ENCODE peak calls at places on chromosomes 11 and 22, in eight cellular contexts. W is GM12865, J is A673, I is type B pancreatic cell, P is GM13977, B is tibial nerve, F is body of pancreas, Q is testis. A is an unnamed sample.

GRCh38 chr22:48256041-48256739 is 1493.7 kb downstream of the TBC1D22A start:
- DNase-seq in W (no peak), P (no peak), Q (no peak), I (no peak), J (no peak), F (no peak), B (no peak), A (no peak)

GRCh38 chr11:99098751-99099150 is 78.0 kb downstream of the CNTN5 start:
- DNase-seq in Q (no peak), P (peak; percentile 39), B (no peak), F (no peak), I (no peak), W (peak; percentile 74), J (no peak), A (no peak)

GRCh38 chr11:131064373-131064991 is 148.2 kb upstream of the SNX19 start:
- DNase-seq in Q (peak; percentile 70), J (peak; percentile 76), F (peak; percentile 62), I (no peak), P (peak; percentile 71), B (no peak), W (peak; percentile 69), A (peak; percentile 48)

GRCh38 chr22:37623075-37624016 is 14.7 kb downstream of the GGA1 start:
- DNase-seq in Q (peak; percentile 75), F (peak; percentile 69), B (no peak), P (peak; percentile 84), J (peak; percentile 65), W (peak; percentile 70), I (no peak), A (peak; percentile 66)

GRCh38 chr11:70364745-70365535 is 33.4 kb upstream of the CTTN start:
- DNase-seq in W (no peak), Q (no peak), F (no peak), J (no peak), P (no peak), B (no peak), I (no peak), A (no peak)

GRCh38 chr11:66360406-66361073 is 11.0 kb downstream of the SLC29A2 start:
- DNase-seq in W (no peak), B (no peak), Q (no peak), F (no peak), I (no peak), P (no peak), J (no peak), A (no peak)

GRCh38 chr22:42906605-42907338 is 49.7 kb upstream of the ARFGAP3 start:
- DNase-seq in J (no peak), Q (peak; percentile 66), W (no peak), I (no peak), F (no peak), P (no peak), B (peak; percentile 55), A (no peak)

GRCh38 chr11:77407613-77408012 is 66.3 kb downstream of the PAK1 start:
- DNase-seq in I (no peak), P (no peak), W (no peak), J (peak; percentile 85), F (peak; percentile 86), B (no peak), Q (no peak), A (no peak)

GRCh38 chr11:61484541-61484940 is 24.0 kb upstream of the LRRC10B start:
- DNase-seq in P (no peak), J (no peak), B (no peak), I (no peak), W (no peak), Q (no peak), F (no peak), A (no peak)

GRCh38 chr11:115527534-115528125 is 23.4 kb upstream of the CADM1 start:
- DNase-seq in B (no peak), J (no peak), F (peak; percentile 27), I (no peak), W (no peak), P (no peak), Q (no peak), A (no peak)

GRCh38 chr11:127648604-127649003 is 648.0 kb upstream of the KIRREL3 start:
- DNase-seq in F (no peak), I (no peak), P (no peak), B (no peak), Q (no peak), J (no peak), W (no peak), A (no peak)

GRCh38 chr22:48422900-48423480 is 1404.7 kb downstream of the BRD1 start:
- DNase-seq in F (no peak), Q (no peak), B (no peak), P (no peak), W (no peak), I (no peak), J (no peak), A (no peak)

GRCh38 chr11:48088682-48089050 is 108.3 kb downstream of the PTPRJ start:
- DNase-seq in W (no peak), J (peak; percentile 58), B (no peak), I (no peak), Q (no peak), P (no peak), F (no peak), A (no peak)

GRCh38 chr11:38680746-38681145 is 2082.7 kb upstream of the RAG2 start:
- DNase-seq in I (no peak), J (no peak), Q (no peak), W (no peak), B (no peak), P (no peak), F (no peak), A (no peak)

GRCh38 chr11:94031625-94032024 is 10.5 kb downstream of the HEPHL1 start:
- DNase-seq in P (no peak), J (no peak), F (no peak), Q (no peak), B (no peak), I (no peak), W (no peak), A (no peak)

GRCh38 chr11:70550456-70551195 is 152.3 kb downstream of the CTTN start:
- DNase-seq in P (no peak), Q (no peak), B (no peak), F (no peak), W (no peak), J (no peak), I (no peak), A (no peak)

GRCh38 chr22:28750471-28750881 is 8.6 kb downstream of the HSCB start:
- DNase-seq in J (no peak), I (no peak), P (no peak), B (no peak), F (no peak), Q (no peak), W (no peak), A (no peak)

GRCh38 chr11:75793966-75794365 is 21.0 kb upstream of the UVRAG start:
- DNase-seq in F (peak; percentile 52), B (no peak), J (no peak), P (no peak), Q (no peak), I (no peak), W (no peak), A (no peak)

DNA sequence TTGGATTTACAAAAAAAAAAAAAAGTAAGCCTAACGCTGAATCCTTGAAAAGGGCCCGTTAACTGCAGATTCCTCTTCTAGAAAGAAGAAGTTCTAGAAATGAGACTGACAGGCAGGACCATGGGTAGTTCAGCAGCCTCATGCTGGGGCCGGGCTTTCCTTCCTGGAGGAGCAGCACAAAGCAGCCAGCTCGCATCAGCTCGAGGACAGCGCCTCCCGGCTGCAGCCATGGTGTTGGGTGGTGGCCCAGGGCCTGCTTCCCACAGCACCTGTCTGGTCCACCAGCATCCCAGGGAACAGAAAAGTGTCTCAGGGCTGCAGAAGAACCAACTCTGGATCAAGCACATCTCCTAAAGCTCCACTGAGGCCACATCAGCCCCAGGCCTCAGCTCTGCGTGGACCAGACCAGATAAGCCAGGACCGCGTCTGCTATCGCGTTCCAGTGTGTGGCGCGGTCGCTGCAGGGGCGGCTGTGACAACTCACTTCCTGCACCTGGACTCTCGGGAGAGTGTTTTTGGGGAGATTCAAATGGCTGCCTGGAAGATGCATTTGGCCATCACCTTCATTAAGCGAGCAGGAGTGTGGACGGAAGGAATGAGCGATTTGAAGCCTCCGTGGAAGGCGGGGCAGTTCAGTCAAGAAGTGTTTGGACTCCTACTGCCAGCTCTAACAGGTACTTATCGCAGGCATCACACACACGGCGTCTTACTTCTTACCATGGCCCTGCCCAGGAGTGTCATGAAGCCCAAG is 53.5 kb downstream of the MYH9 start:
- DNase-seq in Q (no peak), F (peak; percentile 38), W (no peak), P (no peak), J (no peak), I (no peak), B (no peak), A (no peak)
- TF ChIP-seq CTCF in Q (no peak), F (no peak), W (no peak), P (peak; percentile 14), J (peak; percentile 27), I (no peak), B (no peak), A (no peak)

GRCh38 chr11:85912414-85912813 is 57.2 kb downstream of the CCDC83 start:
- DNase-seq in Q (no peak), P (no peak), I (no peak), J (no peak), B (no peak), W (no peak), F (no peak), A (no peak)
- TF ChIP-seq CTCF in Q (no peak), P (no peak), I (no peak), J (no peak), B (no peak), W (no peak), F (no peak), A (no peak)

DNA sequence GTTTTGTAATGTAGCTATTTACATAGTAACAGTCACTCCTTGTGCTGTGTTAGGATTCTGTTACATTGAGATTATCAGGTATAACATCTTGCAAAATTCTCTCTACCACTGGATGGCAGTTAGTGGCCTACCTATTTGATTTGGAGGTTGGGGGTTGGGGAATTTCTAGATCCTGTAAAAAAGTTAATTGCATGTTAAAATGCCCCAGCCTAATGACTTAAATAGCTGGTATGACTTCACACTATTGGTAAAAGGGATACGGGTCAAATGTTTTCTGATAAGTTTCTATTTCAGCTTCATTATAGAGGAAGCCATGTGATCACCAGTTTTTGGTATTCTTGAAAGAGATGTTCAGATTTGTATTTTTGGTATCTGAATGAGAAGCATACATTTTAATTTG is 2.8 kb downstream of the GRK3 start:
- DNase-seq in F (no peak), I (no peak), W (peak; percentile 45), J (no peak), P (peak; percentile 50), B (no peak), Q (no peak), A (no peak)
- TF ChIP-seq CTCF in F (no peak), I (no peak), W (no peak), J (no peak), P (peak; percentile 35), B (no peak), Q (no peak), A (no peak)

DNA sequence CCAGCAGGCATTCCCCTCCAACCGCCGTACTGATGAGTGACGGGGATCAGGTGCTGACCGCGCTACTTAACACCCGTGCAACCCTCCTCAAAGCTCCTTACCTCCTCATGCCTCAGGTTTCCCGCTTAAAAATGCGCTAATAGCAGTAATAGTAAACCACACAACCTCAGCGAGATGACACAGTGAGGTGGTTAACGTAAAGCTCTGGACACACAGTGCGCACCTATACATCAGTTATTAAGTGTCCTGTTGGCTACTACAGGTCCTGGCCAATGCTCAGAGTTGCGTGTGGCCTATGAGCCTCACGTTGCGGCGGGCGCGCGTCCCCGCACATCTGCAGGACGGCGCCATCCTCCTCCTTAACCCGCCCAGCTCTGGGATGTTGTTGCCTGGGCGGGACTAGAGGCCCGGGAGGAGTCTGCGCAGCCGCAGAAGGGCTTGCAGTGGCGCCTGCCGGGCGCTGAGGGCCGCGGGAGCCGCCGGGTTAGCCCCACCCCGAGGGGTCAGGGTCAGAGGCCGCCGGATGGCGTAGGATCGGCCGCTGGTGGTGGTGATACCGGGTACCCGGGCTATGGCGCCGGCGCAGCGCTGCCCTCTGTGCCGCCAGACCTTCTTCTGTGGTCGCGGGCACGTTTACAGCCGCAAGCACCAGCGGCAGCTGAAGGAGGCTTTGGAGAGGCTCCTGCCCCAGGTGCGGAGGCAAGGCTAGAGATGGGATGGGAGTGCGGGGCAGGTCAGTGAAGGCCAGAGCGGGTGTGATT is at the start of gene CENATAC:
- DNase-seq in I (peak; percentile 94), B (peak; percentile 88), F (peak; percentile 96), J (peak; percentile 96), P (peak; percentile 98), W (peak; percentile 95), Q (peak; percentile 96), A (peak; percentile 90)
- TF ChIP-seq CTCF in I (peak; percentile 25), B (no peak), F (no peak), J (peak; percentile 16), P (no peak), W (peak; percentile 11), Q (no peak), A (no peak)